ENCODE peak calls at places on chromosome 18, in five cellular contexts. A is colonic mucosa, M is heart right ventricle, W is BJ, T is sigmoid colon. H is an unnamed sample.

GRCh38 chr18:36711813-36712444 is 116.9 kb downstream of the TPGS2 start:
- DNase-seq in A (no peak), M (peak), W (no peak), T (no peak), H (no peak)

GRCh38 chr18:42640160-42640559 is 475.3 kb downstream of the RIT2 start:
- DNase-seq in A (no peak), M (no peak), W (no peak), T (no peak), H (no peak)

GRCh38 chr18:31652355-31652754 is 32.0 kb downstream of the B4GALT6 start:
- DNase-seq in A (no peak), M (no peak), W (no peak), T (no peak), H (no peak)

GRCh38 chr18:32139835-32140283 is 48.2 kb downstream of the RNF138 start:
- DNase-seq in A (no peak), M (no peak), W (no peak), T (no peak), H (no peak)

GRCh38 chr18:47260138-47260923 is 8.9 kb upstream of the SKOR2 start:
- DNase-seq in A (peak), M (peak), W (no peak), T (no peak), H (peak)

GRCh38 chr18:46152436-46152807 is 48.2 kb downstream of the HAUS1 start:
- DNase-seq in A (no peak), M (peak), W (no peak), T (no peak), H (no peak)

GRCh38 chr18:8800445-8800844 is 95.1 kb downstream of the MTCL1 start:
- DNase-seq in A (no peak), M (no peak), W (peak), T (no peak), H (no peak)

GRCh38 chr18:22136395-22136794 is 33.0 kb upstream of the GATA6 start:
- DNase-seq in A (peak), M (no peak), W (no peak), T (no peak), H (no peak)

GRCh38 chr18:36697905-36698304 is 130.9 kb downstream of the TPGS2 start:
- DNase-seq in A (no peak), M (no peak), W (peak), T (no peak), H (no peak)

GRCh38 chr18:31500161-31500688 is 2.2 kb downstream of the DSG2 start:
- DNase-seq in A (peak), M (no peak), W (no peak), T (no peak), H (peak)

GRCh38 chr18:66046025-66046602 is 295.3 kb downstream of the CDH7 start:
- DNase-seq in A (peak), M (no peak), W (no peak), T (no peak), H (no peak)

GRCh38 chr18:12028040-12028628 is 46.8 kb downstream of the IMPA2 start:
- DNase-seq in A (no peak), M (peak), W (no peak), T (peak), H (no peak)

GRCh38 chr18:56721491-56721890 is 70.3 kb downstream of the WDR7 start:
- DNase-seq in A (no peak), M (no peak), W (no peak), T (no peak), H (no peak)

GRCh38 chr18:42641996-42642395 is 473.5 kb downstream of the RIT2 start:
- DNase-seq in A (no peak), M (no peak), W (no peak), T (no peak), H (no peak)

GRCh38 chr18:3886575-3887322 is 436.8 kb downstream of the TGIF1 start:
- DNase-seq in A (no peak), M (peak), W (no peak), T (no peak), H (no peak)

GRCh38 chr18:54388203-54389142 is 30.8 kb downstream of the C18orf54 start:
- DNase-seq in A (peak), M (no peak), W (peak), T (no peak), H (peak)

GRCh38 chr18:48333563-48333962 is 75.6 kb downstream of the ZBTB7C start:
- DNase-seq in A (no peak), M (no peak), W (no peak), T (no peak), H (no peak)

GRCh38 chr18:12278765-12279682 is 24.9 kb downstream of the CIDEA start:
- DNase-seq in A (peak), M (peak), W (peak), T (peak), H (peak)

GRCh38 chr18:37668971-37669747 is 103.6 kb upstream of the CELF4 start:
- DNase-seq in A (no peak), M (no peak), W (no peak), T (peak), H (no peak)

GRCh38 chr18:35585608-35586007 is 4.1 kb downstream of the GALNT1 start:
- DNase-seq in A (no peak), M (no peak), W (no peak), T (no peak), H (no peak)

GRCh38 chr18:48292787-48293409 is 116.3 kb downstream of the ZBTB7C start:
- DNase-seq in A (peak), M (no peak), W (no peak), T (no peak), H (no peak)

GRCh38 chr18:38940863-38941531 is 1375.4 kb upstream of the CELF4 start:
- DNase-seq in A (no peak), M (no peak), W (no peak), T (no peak), H (no peak)

GRCh38 chr18:67261931-67262552 is 254.5 kb downstream of the DSEL start:
- DNase-seq in A (no peak), M (no peak), W (no peak), T (no peak), H (no peak)

GRCh38 chr18:39345321-39345720 is 1779.7 kb upstream of the CELF4 start:
- DNase-seq in A (no peak), M (no peak), W (peak), T (no peak), H (no peak)

GRCh38 chr18:904135-905090 is at the start of gene ADCYAP1:
- DNase-seq in A (no peak), M (no peak), W (no peak), T (no peak), H (no peak)

GRCh38 chr18:64438178-64438577 is 289.3 kb upstream of the LINC00305 start:
- DNase-seq in A (no peak), M (no peak), W (no peak), T (no peak), H (no peak)

GRCh38 chr18:66601649-66602048 is 2.2 kb downstream of the CDH19 start:
- DNase-seq in A (no peak), M (no peak), W (no peak), T (no peak), H (no peak)

GRCh38 chr18:24930974-24931373 is 421.0 kb downstream of the ZNF521 start:
- DNase-seq in A (no peak), M (no peak), W (no peak), T (no peak), H (no peak)

GRCh38 chr18:54191352-54191751 is 33.1 kb downstream of the MBD2 start:
- DNase-seq in A (no peak), M (no peak), W (no peak), T (no peak), H (no peak)

GRCh38 chr18:55501594-55502345 is 86.2 kb downstream of the TCF4 start:
- DNase-seq in A (no peak), M (no peak), W (no peak), T (no peak), H (no peak)

GRCh38 chr18:38076346-38077053 is 510.9 kb upstream of the CELF4 start:
- DNase-seq in A (no peak), M (no peak), W (no peak), T (no peak), H (no peak)

GRCh38 chr18:28412521-28412920 is 235.6 kb upstream of the CDH2 start:
- DNase-seq in A (no peak), M (no peak), W (no peak), T (no peak), H (no peak)

GRCh38 chr18:79856119-79857080 is 58.7 kb downstream of the KCNG2 start:
- DNase-seq in A (peak), M (no peak), W (no peak), T (no peak), H (no peak)
- H3K4me3 ChIP-seq in A (no peak), M (no peak), W (no peak), T (no peak), H (no peak)

GRCh38 chr18:58860747-58861224 is 3.9 kb upstream of the ZNF532 start:
- DNase-seq in A (no peak), M (no peak), W (no peak), T (no peak), H (no peak)
- H3K4me3 ChIP-seq in A (no peak), M (peak), W (no peak), T (no peak), H (no peak)

GRCh38 chr18:77000527-77000926 is 132.1 kb downstream of the MBP start:
- DNase-seq in A (peak), M (peak), W (no peak), T (peak), H (peak)
- H3K4me3 ChIP-seq in A (no peak), M (peak), W (peak), T (peak), H (no peak)

GRCh38 chr18:13611616-13612110 is 114.7 kb downstream of the FAM210A start:
- DNase-seq in A (no peak), M (peak), W (no peak), T (peak), H (no peak)

GRCh38 chr18:13611058-13611615 is 115.2 kb downstream of the FAM210A start:
- DNase-seq in A (no peak), M (peak), W (no peak), T (peak), H (peak)

GRCh38 chr18:13608791-13609552 is 117.4 kb downstream of the FAM210A start:
- DNase-seq in A (no peak), M (no peak), W (no peak), T (no peak), H (no peak)

GRCh38 chr18:13612111-13612997 is 114.0 kb downstream of the FAM210A start:
- DNase-seq in A (peak), M (no peak), W (no peak), T (peak), H (peak)

GRCh38 chr18:13610517-13610916 is 115.8 kb downstream of the FAM210A start:
- DNase-seq in A (no peak), M (no peak), W (no peak), T (peak), H (no peak)
- H3K4me3 ChIP-seq in A (no peak), M (peak), W (no peak), T (peak), H (peak)

DNA sequence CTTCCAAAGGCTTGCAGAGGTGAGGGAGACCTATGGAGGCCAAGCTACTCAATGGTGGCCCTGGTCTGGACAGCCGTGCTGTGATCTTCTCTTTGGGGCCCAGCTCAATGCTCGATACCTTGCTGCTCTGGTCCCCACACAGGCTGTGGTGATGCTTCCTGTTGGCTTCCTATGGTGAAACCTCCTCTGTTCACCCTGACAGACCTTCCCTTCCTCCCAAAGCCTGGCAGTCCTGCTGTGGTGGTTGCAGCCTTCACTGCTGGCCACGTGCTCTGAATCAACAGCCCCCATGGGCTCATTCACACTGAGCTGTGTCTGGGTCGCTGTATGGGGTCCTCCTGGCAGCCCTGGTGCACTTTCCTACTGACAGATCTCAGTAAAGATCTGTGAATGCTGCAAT is 31.0 kb upstream of the GALR1 start:
- DNase-seq in A (no peak), M (no peak), W (no peak), T (no peak), H (no peak)
- H3K4me3 ChIP-seq in A (no peak), M (no peak), W (no peak), T (no peak), H (no peak)

GRCh38 chr18:10727477-10727876 is 201.7 kb downstream of the NAPG start:
- DNase-seq in A (no peak), M (no peak), W (no peak), T (no peak), H (no peak)
- H3K4me3 ChIP-seq in A (no peak), M (no peak), W (no peak), T (no peak), H (no peak)

DNA sequence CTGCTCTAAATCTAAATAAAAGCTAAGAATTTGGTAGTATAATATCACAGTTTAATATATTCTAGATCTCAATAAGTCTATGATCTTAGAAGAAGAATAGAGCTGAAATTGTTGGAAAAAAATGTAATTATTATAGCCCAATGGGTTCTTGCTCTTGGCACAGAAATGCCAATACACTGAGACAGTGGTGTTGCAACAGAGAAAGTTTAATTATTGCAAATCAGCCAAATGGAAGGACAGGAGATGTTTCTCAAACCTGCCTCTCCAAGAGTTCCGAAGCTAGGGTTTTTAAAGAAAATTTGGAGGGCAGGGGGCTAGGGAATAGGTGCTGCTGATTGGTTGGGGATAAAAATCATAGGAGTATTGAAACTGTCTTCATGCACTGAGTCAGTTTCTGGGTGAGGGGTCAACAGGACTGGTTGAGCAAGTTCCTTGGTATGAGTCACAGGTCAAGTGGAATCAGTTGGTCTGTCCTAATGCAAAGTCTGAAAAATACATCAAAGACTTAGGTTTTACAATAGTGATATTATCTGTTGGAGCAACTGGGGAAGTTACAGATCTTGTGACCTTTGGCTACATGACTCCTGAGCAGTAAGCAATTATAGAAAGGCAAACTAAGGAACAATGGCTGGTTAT is 228.6 kb downstream of the CD226 start:
- DNase-seq in A (no peak), M (no peak), W (no peak), T (no peak), H (no peak)
- H3K4me3 ChIP-seq in A (no peak), M (no peak), W (no peak), T (no peak), H (no peak)

DNA sequence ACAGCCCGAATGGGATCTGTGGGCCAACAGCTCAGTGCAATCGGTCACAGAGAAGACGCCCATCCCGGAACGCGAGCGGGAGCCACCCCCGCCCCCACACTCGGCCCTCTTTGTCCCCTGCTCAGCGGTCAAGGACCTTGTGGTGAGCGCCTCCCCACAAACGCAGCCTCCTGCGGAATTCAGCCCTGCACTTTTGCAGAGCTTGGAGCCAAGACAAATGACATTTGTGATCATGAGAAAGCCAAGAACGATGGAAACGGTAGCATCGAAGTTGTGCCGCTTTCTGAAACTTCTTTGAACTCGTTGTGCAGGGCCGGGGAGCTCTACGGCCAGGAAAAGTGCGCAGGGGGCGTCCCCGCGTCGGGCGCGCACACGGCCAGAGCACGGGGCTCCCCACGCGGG is 6.7 kb upstream of the SALL3 start:
- DNase-seq in A (no peak), M (no peak), W (no peak), T (no peak), H (no peak)
- H3K4me3 ChIP-seq in A (no peak), M (no peak), W (no peak), T (no peak), H (no peak)

GRCh38 chr18:63158012-63158631 is 161.4 kb downstream of the BCL2 start:
- DNase-seq in A (no peak), M (no peak), W (no peak), T (no peak), H (no peak)

GRCh38 chr18:63161032-63161727 is 158.4 kb downstream of the BCL2 start:
- DNase-seq in A (no peak), M (no peak), W (no peak), T (no peak), H (no peak)

GRCh38 chr18:63160172-63160995 is 159.2 kb downstream of the BCL2 start:
- DNase-seq in A (no peak), M (no peak), W (no peak), T (no peak), H (no peak)

GRCh38 chr18:63158676-63159291 is 160.8 kb downstream of the BCL2 start:
- DNase-seq in A (no peak), M (no peak), W (no peak), T (no peak), H (no peak)

DNA sequence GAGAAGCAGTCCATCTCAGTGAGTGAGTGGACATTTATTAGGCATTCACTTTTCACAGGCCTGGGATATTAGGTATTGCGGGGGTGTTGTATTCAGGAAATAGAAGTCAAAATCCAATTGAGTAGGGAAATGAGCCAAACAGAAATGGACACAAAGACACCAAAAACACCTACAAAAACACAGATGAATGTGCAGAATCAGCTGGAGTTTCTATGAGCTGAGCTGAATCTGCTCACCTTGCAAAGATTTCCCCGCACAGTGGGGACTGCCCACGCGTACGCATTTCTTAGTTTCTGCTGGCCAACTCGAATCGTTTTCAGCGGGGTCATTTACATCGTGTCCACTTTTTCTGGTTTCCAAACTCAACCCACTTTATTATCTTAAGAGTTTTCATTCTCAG is 160.0 kb downstream of the BCL2 start:
- DNase-seq in A (no peak), M (no peak), W (no peak), T (no peak), H (peak)
- H3K4me3 ChIP-seq in A (no peak), M (no peak), W (no peak), T (no peak), H (no peak)

GRCh38 chr18:50559750-50560680 is at the start of gene MAPK4:
- DNase-seq in A (peak), M (peak), W (no peak), T (peak), H (peak)
- H3K4me3 ChIP-seq in A (peak), M (peak), W (peak), T (peak), H (peak)

H was measured in transverse colon.